ENCODE peak calls at places on chromosomes 11 and 22, in six cellular contexts. One of them, this sample, is unnamed.

GRCh38 chr22:19823638-19824196 is 31.0 kb downstream of the GNB1L start:
- DNase-seq in H1: peak; percentile 43
- DNase-seq in HCT116: no peak
- DNase-seq in K562: no peak
- DNase-seq in HepG2: peak; percentile 62
- DNase-seq in GM12878: no peak
- DNase-seq in this sample: no peak

GRCh38 chr11:75339685-75340409 is 11.6 kb downstream of the ARRB1 start:
- DNase-seq in H1: no peak
- DNase-seq in HCT116: no peak
- DNase-seq in K562: no peak
- DNase-seq in HepG2: no peak
- DNase-seq in GM12878: peak; percentile 43
- DNase-seq in this sample: no peak

GRCh38 chr11:10398525-10398924 is 56.5 kb upstream of the AMPD3 start:
- DNase-seq in H1: peak; percentile 38
- DNase-seq in HCT116: no peak
- DNase-seq in K562: no peak
- DNase-seq in HepG2: no peak
- DNase-seq in GM12878: no peak
- DNase-seq in this sample: no peak

GRCh38 chr11:86440305-86440716 is 65.6 kb downstream of the CCDC81 start:
- DNase-seq in H1: no peak
- DNase-seq in HCT116: no peak
- DNase-seq in K562: no peak
- DNase-seq in HepG2: no peak
- DNase-seq in GM12878: no peak
- DNase-seq in this sample: no peak

GRCh38 chr11:129435499-129436245 is 60.0 kb downstream of the BARX2 start:
- DNase-seq in H1: no peak
- DNase-seq in HCT116: no peak
- DNase-seq in K562: no peak
- DNase-seq in HepG2: no peak
- DNase-seq in GM12878: no peak
- DNase-seq in this sample: no peak

GRCh38 chr11:95660038-95660437 is 129.5 kb downstream of the FAM76B start:
- DNase-seq in H1: no peak
- DNase-seq in HCT116: no peak
- DNase-seq in K562: no peak
- DNase-seq in HepG2: no peak
- DNase-seq in GM12878: no peak
- DNase-seq in this sample: no peak

GRCh38 chr22:23583836-23584235 is 3.7 kb upstream of the IGLL1 start:
- DNase-seq in H1: no peak
- DNase-seq in HCT116: no peak
- DNase-seq in K562: no peak
- DNase-seq in HepG2: no peak
- DNase-seq in GM12878: no peak
- DNase-seq in this sample: no peak

GRCh38 chr11:129436573-129436972 is 60.9 kb downstream of the BARX2 start:
- DNase-seq in H1: no peak
- DNase-seq in HCT116: no peak
- DNase-seq in K562: no peak
- DNase-seq in HepG2: no peak
- DNase-seq in GM12878: no peak
- DNase-seq in this sample: no peak

GRCh38 chr11:58618215-58618614 is 4.2 kb upstream of the CNTF start:
- DNase-seq in H1: no peak
- DNase-seq in HCT116: no peak
- DNase-seq in K562: no peak
- DNase-seq in HepG2: peak; percentile 21
- DNase-seq in GM12878: no peak
- DNase-seq in this sample: no peak
- TF ChIP-seq ZNF274 in H1: no peak
- TF ChIP-seq ZNF274 in HCT116: no peak
- TF ChIP-seq ZNF274 in K562: no peak
- TF ChIP-seq ZNF274 in HepG2: no peak
- TF ChIP-seq ZNF274 in GM12878: no peak
- TF ChIP-seq ZNF274 in this sample: no peak

GRCh38 chr22:46894081-46894671 is 131.7 kb downstream of the TBC1D22A start:
- DNase-seq in H1: no peak
- DNase-seq in HCT116: no peak
- DNase-seq in K562: no peak
- DNase-seq in HepG2: no peak
- DNase-seq in GM12878: no peak
- DNase-seq in this sample: no peak
- TF ChIP-seq YY1 in H1: no peak
- TF ChIP-seq YY1 in HCT116: no peak
- TF ChIP-seq YY1 in K562: no peak
- TF ChIP-seq YY1 in HepG2: no peak
- TF ChIP-seq YY1 in GM12878: no peak
- TF ChIP-seq YY1 in this sample: no peak

GRCh38 chr22:28230682-28231081 is 311.6 kb upstream of the PITPNB start:
- DNase-seq in H1: no peak
- DNase-seq in HCT116: no peak
- DNase-seq in K562: no peak
- DNase-seq in HepG2: no peak
- DNase-seq in GM12878: no peak
- DNase-seq in this sample: no peak
- TF ChIP-seq ZNF274 in H1: no peak
- TF ChIP-seq ZNF274 in HCT116: no peak
- TF ChIP-seq ZNF274 in K562: no peak
- TF ChIP-seq ZNF274 in HepG2: no peak
- TF ChIP-seq ZNF274 in GM12878: no peak
- TF ChIP-seq ZNF274 in this sample: no peak

GRCh38 chr11:83238111-83238510 is 44.6 kb downstream of the ANKRD42 start:
- DNase-seq in H1: no peak
- DNase-seq in HCT116: no peak
- DNase-seq in K562: no peak
- DNase-seq in HepG2: no peak
- DNase-seq in GM12878: no peak
- DNase-seq in this sample: no peak

GRCh38 chr11:83235825-83236224 is 42.3 kb downstream of the ANKRD42 start:
- DNase-seq in H1: no peak
- DNase-seq in HCT116: no peak
- DNase-seq in K562: no peak
- DNase-seq in HepG2: no peak
- DNase-seq in GM12878: no peak
- DNase-seq in this sample: no peak

DNA sequence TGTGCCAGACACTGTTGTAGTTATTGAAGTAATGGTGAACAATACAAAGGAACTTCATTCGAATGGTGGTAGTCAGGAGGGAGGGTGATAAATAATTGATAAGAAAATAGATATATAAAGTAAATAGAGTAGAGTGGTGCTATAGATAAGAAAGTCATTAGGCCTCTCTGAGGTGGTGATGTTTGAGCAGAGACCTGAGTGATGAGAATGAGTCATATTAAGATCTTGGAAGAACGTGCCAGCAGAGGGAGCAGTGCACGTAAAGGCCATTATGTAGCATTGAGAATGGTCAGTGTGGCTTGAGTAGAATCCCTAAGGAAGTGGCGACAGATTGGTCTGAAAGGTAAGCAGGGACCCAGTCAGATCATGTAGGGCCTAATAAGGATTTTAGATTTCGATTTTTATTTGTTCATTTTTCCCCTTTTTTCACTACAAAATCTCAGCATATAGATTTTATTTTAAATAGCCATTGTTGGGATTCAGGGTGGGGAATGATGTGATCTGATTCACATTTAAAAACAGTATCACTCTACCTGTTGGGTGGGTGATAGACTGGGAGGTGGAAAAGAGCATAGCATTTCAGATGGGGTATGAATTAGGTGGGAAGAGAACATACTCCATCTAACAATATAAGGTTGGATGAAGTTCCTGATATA is 44.7 kb downstream of the CCDC90B start:
- DNase-seq in H1: peak; percentile 50
- DNase-seq in HCT116: peak; percentile 69
- DNase-seq in K562: peak; percentile 47
- DNase-seq in HepG2: peak; percentile 63
- DNase-seq in GM12878: no peak
- DNase-seq in this sample: peak; percentile 58
- TF ChIP-seq YY1 in H1: no peak
- TF ChIP-seq YY1 in HCT116: no peak
- TF ChIP-seq YY1 in K562: no peak
- TF ChIP-seq YY1 in HepG2: no peak
- TF ChIP-seq YY1 in GM12878: no peak
- TF ChIP-seq YY1 in this sample: no peak

GRCh38 chr22:35397095-35397904 is 2.6 kb upstream of the MCM5 start:
- DNase-seq in H1: no peak
- DNase-seq in HCT116: no peak
- DNase-seq in K562: no peak
- DNase-seq in HepG2: peak; percentile 89
- DNase-seq in GM12878: no peak
- DNase-seq in this sample: no peak
- TF ChIP-seq ZNF274 in H1: no peak
- TF ChIP-seq ZNF274 in HCT116: no peak
- TF ChIP-seq ZNF274 in K562: no peak
- TF ChIP-seq ZNF274 in HepG2: no peak
- TF ChIP-seq ZNF274 in GM12878: no peak
- TF ChIP-seq ZNF274 in this sample: no peak

GRCh38 chr11:71502871-71503435 is 24.1 kb upstream of the KRTAP5-7 start:
- DNase-seq in H1: peak; percentile 26
- DNase-seq in HCT116: no peak
- DNase-seq in K562: no peak
- DNase-seq in HepG2: no peak
- DNase-seq in GM12878: no peak
- DNase-seq in this sample: no peak

GRCh38 chr11:71505781-71506180 is 21.3 kb upstream of the KRTAP5-7 start:
- DNase-seq in H1: peak; percentile 50
- DNase-seq in HCT116: no peak
- DNase-seq in K562: no peak
- DNase-seq in HepG2: no peak
- DNase-seq in GM12878: no peak
- DNase-seq in this sample: no peak

GRCh38 chr11:71502026-71502425 is 25.0 kb upstream of the KRTAP5-7 start:
- DNase-seq in H1: peak; percentile 23
- DNase-seq in HCT116: no peak
- DNase-seq in K562: no peak
- DNase-seq in HepG2: no peak
- DNase-seq in GM12878: no peak
- DNase-seq in this sample: no peak

GRCh38 chr11:71505001-71505400 is 22.1 kb upstream of the KRTAP5-7 start:
- DNase-seq in H1: no peak
- DNase-seq in HCT116: no peak
- DNase-seq in K562: no peak
- DNase-seq in HepG2: no peak
- DNase-seq in GM12878: no peak
- DNase-seq in this sample: no peak

GRCh38 chr11:71504526-71504925 is 22.5 kb upstream of the KRTAP5-7 start:
- DNase-seq in H1: peak; percentile 45
- DNase-seq in HCT116: no peak
- DNase-seq in K562: no peak
- DNase-seq in HepG2: no peak
- DNase-seq in GM12878: no peak
- DNase-seq in this sample: no peak
- TF ChIP-seq YY1 in H1: no peak
- TF ChIP-seq YY1 in HCT116: no peak
- TF ChIP-seq YY1 in K562: no peak
- TF ChIP-seq YY1 in HepG2: no peak
- TF ChIP-seq YY1 in GM12878: no peak
- TF ChIP-seq YY1 in this sample: no peak

DNA sequence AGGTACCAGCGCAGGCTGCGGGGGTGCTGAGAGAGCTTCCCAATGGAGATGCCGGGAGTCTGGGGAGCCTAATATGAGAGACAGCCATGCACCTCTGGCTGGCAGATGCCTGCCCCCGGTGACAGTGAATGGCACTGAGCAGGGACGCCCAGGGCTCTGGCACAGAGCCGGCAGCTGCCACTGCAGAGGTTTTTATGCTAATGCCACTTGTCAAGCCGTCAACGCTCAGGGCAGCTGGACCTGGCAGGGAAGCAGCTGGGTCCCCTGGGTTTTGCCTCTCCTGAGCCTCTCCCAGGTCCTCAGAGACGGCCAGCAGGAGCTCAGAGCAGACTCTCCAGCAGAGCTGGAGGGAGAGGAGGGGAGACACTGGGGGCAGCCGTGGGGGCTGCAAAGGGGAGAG is 573.6 kb downstream of the BUD13 start:
- DNase-seq in H1: no peak
- DNase-seq in HCT116: no peak
- DNase-seq in K562: no peak
- DNase-seq in HepG2: no peak
- DNase-seq in GM12878: no peak
- DNase-seq in this sample: no peak
- TF ChIP-seq ZNF274 in H1: no peak
- TF ChIP-seq ZNF274 in HCT116: no peak
- TF ChIP-seq ZNF274 in K562: no peak
- TF ChIP-seq ZNF274 in HepG2: no peak
- TF ChIP-seq ZNF274 in GM12878: no peak
- TF ChIP-seq ZNF274 in this sample: no peak

This sample was measured in NT2/D1.